ENCODE peak calls at places on chromosomes 2 and 18, in ten cellular contexts. B is HTR-8/SVneo; F is spleen; I is HFF-Myc; E is NCI-H510A; T is mesendoderm; Z is AG10803; P is activated CD4-positive, alpha-beta T cell treated with anti-CD3 and anti-CD28 coated beads for 36 hours; L is NCI-H446; U is cortex of kidney. G is an unnamed sample.

GRCh38 chr2:143452817-143453462 is 323.7 kb downstream of the ARHGAP15 start:
- DNase-seq in Z (no peak), F (no peak), U (no peak), P (peak), L (no peak), E (no peak), I (no peak), B (no peak), T (no peak), G (no peak)

GRCh38 chr2:189837336-189837735 is 53.1 kb downstream of the PMS1 start:
- DNase-seq in F (no peak), T (no peak), P (no peak), E (no peak), L (no peak), I (no peak), U (no peak), B (no peak), Z (no peak), G (no peak)

GRCh38 chr18:58862851-58863538 is 1.7 kb upstream of the ZNF532 start:
- DNase-seq in I (no peak), F (peak), L (no peak), Z (peak), E (peak), P (peak), T (peak), B (no peak), U (no peak), G (no peak)

GRCh38 chr2:100855084-100855483 is 35.1 kb downstream of the NPAS2 start:
- DNase-seq in E (no peak), B (no peak), F (no peak), I (no peak), Z (no peak), U (no peak), P (no peak), L (no peak), T (no peak), G (no peak)

GRCh38 chr2:70190086-70190412 is 770 bp downstream of the C2orf42 start:
- DNase-seq in L (no peak), B (no peak), I (no peak), F (no peak), E (no peak), T (peak), Z (peak), P (no peak), U (no peak), G (no peak)

GRCh38 chr2:127638361-127639110 is 7.4 kb upstream of the GPR17 start:
- DNase-seq in L (no peak), E (no peak), T (peak), B (no peak), U (no peak), I (no peak), P (no peak), Z (peak), F (peak), G (no peak)

GRCh38 chr2:43114210-43114609 is 112.2 kb downstream of the ZFP36L2 start:
- DNase-seq in Z (no peak), P (no peak), B (no peak), I (no peak), L (no peak), T (peak), U (no peak), E (no peak), F (no peak), G (no peak)

GRCh38 chr18:48002933-48003365 is 72.5 kb upstream of the SMAD2 start:
- DNase-seq in F (peak), Z (peak), P (no peak), I (no peak), U (no peak), T (peak), L (no peak), E (no peak), B (peak), G (no peak)

GRCh38 chr2:47664817-47665216 is 118.1 kb upstream of the MSH6 start:
- DNase-seq in Z (no peak), B (no peak), T (peak), F (no peak), E (no peak), P (peak), L (no peak), I (no peak), U (no peak), G (no peak)

GRCh38 chr18:66495844-66496243 is 108.0 kb downstream of the CDH19 start:
- DNase-seq in T (peak), E (peak), B (no peak), L (peak), Z (no peak), U (no peak), P (peak), F (no peak), I (no peak), G (peak)

G was measured in substantia nigra.